ENCODE peak calls at places on chromosomes 5 and 9, in ten cellular contexts. G, P, H, X, W, K, I, M, V and F are unnamed samples.

GRCh38 chr9:14165376-14166035 is 148.4 kb downstream of the NFIB start:
- DNase-seq in P (no peak), V (no peak), X (peak; percentile 71), M (no peak), H (no peak), G (no peak), K (no peak), W (no peak), I (peak; percentile 12), F (no peak)

GRCh38 chr9:35867538-35867937 is 2.7 kb downstream of the OR13J1 start:
- DNase-seq in X (no peak), W (no peak), V (peak; percentile 21), H (no peak), I (no peak), P (no peak), G (no peak), M (no peak), K (no peak), F (no peak)

GRCh38 chr5:59103303-59103702 is 520.4 kb downstream of the RAB3C start:
- DNase-seq in H (no peak), M (no peak), G (no peak), K (no peak), I (no peak), X (no peak), P (no peak), W (no peak), V (no peak), F (peak; percentile 75)

GRCh38 chr9:75890541-75891276 is at the start of gene PCSK5:
- DNase-seq in P (peak; percentile 98), V (peak; percentile 92), X (peak; percentile 16), M (peak; percentile 94), W (peak; percentile 81), H (peak; percentile 73), G (peak; percentile 90), I (peak; percentile 58), K (peak; percentile 78), F (peak; percentile 85)

GRCh38 chr9:94611638-94612068 is 18.0 kb upstream of the FBP2 start:
- DNase-seq in H (no peak), V (no peak), G (no peak), P (no peak), X (no peak), W (peak; percentile 23), K (peak; percentile 71), I (no peak), M (no peak), F (no peak)

GRCh38 chr9:124350485-124351263 is 64.6 kb downstream of the PSMB7 start:
- DNase-seq in I (peak; percentile 31), P (no peak), W (no peak), M (peak; percentile 12), V (no peak), X (no peak), G (no peak), H (no peak), K (no peak), F (peak; percentile 37)

GRCh38 chr9:21482213-21482612 is at the start of gene IFNE:
- DNase-seq in P (no peak), I (no peak), M (no peak), H (no peak), V (no peak), W (no peak), K (no peak), X (no peak), G (no peak), F (no peak)

GRCh38 chr5:91651704-91652103 is 268.6 kb upstream of the ARRDC3 start:
- DNase-seq in V (no peak), W (no peak), P (no peak), X (no peak), I (no peak), H (no peak), G (no peak), M (no peak), K (no peak), F (no peak)